ENCODE peak calls at places on chromosomes 11 and 22, in ten cellular contexts. U, V, J, N, I, F, R, C, E and W are unnamed samples.

GRCh38 chr22:37187891-37188761 is at the start of gene C1QTNF6:
- DNase-seq in R (no peak), J (no peak), V (peak), N (no peak), C (peak), U (peak), F (no peak), I (peak), E (no peak), W (no peak)

GRCh38 chr11:70397336-70397982 is 870 bp upstream of the CTTN start:
- DNase-seq in I (peak), U (peak), V (no peak), C (peak), J (no peak), R (no peak), N (peak), F (no peak), E (peak), W (peak)

GRCh38 chr11:32489464-32489863 is 54.1 kb upstream of the WT1 start:
- DNase-seq in E (no peak), I (peak), V (no peak), N (no peak), R (no peak), C (no peak), J (no peak), U (no peak), F (no peak), W (no peak)

GRCh38 chr11:113260096-113260425 is 54.3 kb upstream of the TTC12 start:
- DNase-seq in J (no peak), U (no peak), I (no peak), N (no peak), V (no peak), R (no peak), F (no peak), C (no peak), E (no peak), W (no peak)

GRCh38 chr11:116691779-116692178 is 81.0 kb downstream of the BUD13 start:
- DNase-seq in R (peak), I (peak), E (peak), F (peak), C (peak), U (peak), N (peak), J (peak), V (peak), W (no peak)

GRCh38 chr11:75597636-75598035 is 35.6 kb downstream of the SERPINH1 start:
- DNase-seq in R (no peak), U (peak), I (peak), J (no peak), F (no peak), E (peak), N (peak), C (no peak), V (no peak), W (peak)

GRCh38 chr11:64834031-64834722 is 10.3 kb downstream of the CDC42BPG start:
- DNase-seq in E (no peak), N (no peak), R (no peak), J (no peak), I (no peak), U (no peak), F (no peak), V (no peak), C (no peak), W (no peak)

GRCh38 chr22:30332551-30332950 is 5.8 kb upstream of the TBC1D10A start:
- DNase-seq in V (no peak), U (no peak), N (no peak), R (no peak), C (no peak), F (no peak), I (no peak), J (no peak), E (no peak), W (no peak)

GRCh38 chr22:31241936-31242335 is 29.8 kb downstream of the LIMK2 start:
- DNase-seq in V (no peak), C (peak), R (no peak), F (no peak), U (no peak), J (no peak), I (no peak), E (peak), N (no peak), W (no peak)

GRCh38 chr11:77633856-77634425 is 3.7 kb downstream of the CLNS1A start:
- DNase-seq in V (no peak), R (no peak), I (no peak), F (no peak), U (no peak), C (peak), J (no peak), N (peak), E (no peak), W (peak)

GRCh38 chr11:122741613-122742012 is 86.1 kb downstream of the UBASH3B start:
- DNase-seq in C (peak), R (no peak), E (peak), J (no peak), I (no peak), F (no peak), V (peak), N (peak), U (no peak), W (peak)

GRCh38 chr22:38104084-38104483 is 6.4 kb downstream of the BAIAP2L2 start:
- DNase-seq in U (no peak), R (no peak), F (no peak), C (no peak), N (peak), E (peak), V (no peak), I (peak), J (no peak), W (peak)

GRCh38 chr11:35545604-35546003 is 20.2 kb upstream of the PAMR1 start:
- DNase-seq in I (no peak), U (no peak), V (no peak), C (no peak), E (no peak), F (no peak), J (no peak), R (no peak), N (no peak), W (no peak)

GRCh38 chr11:19959210-19959609 is 201.1 kb downstream of the DBX1 start:
- DNase-seq in F (no peak), V (no peak), N (no peak), I (no peak), E (no peak), U (no peak), C (no peak), J (no peak), R (no peak), W (no peak)

GRCh38 chr11:109422755-109423113 is 744 bp downstream of the C11orf87 start:
- DNase-seq in J (no peak), C (peak), F (no peak), V (no peak), E (no peak), U (no peak), I (peak), R (no peak), N (no peak), W (no peak)

GRCh38 chr11:128473631-128474030 is 113.7 kb downstream of the ETS1 start:
- DNase-seq in E (no peak), V (no peak), R (no peak), U (no peak), I (no peak), N (no peak), J (no peak), C (no peak), F (no peak), W (no peak)

GRCh38 chr22:42780070-42780540 is 59.4 kb upstream of the A4GALT start:
- DNase-seq in J (peak), F (peak), I (peak), C (peak), R (peak), N (peak), E (peak), V (no peak), U (peak), W (peak)

GRCh38 chr11:3952715-3953114 is 97.3 kb downstream of the STIM1 start:
- DNase-seq in U (no peak), R (no peak), I (no peak), J (no peak), F (no peak), C (no peak), N (no peak), V (no peak), E (no peak), W (no peak)

GRCh38 chr11:114447444-114447843 is 8.2 kb downstream of the REXO2 start:
- DNase-seq in V (no peak), R (no peak), F (no peak), U (no peak), N (no peak), J (no peak), E (no peak), C (peak), I (no peak), W (no peak)